ENCODE peak calls at places on chromosomes 6 and 20, in five cellular contexts. One of them, this sample, is unnamed.

GRCh38 chr20:8527998-8528397 is 395.9 kb downstream of the PLCB1 start:
- DNase-seq in OCI-LY7: peak
- DNase-seq in hypothalamus: no peak
- DNase-seq in anterior cingulate cortex: no peak
- DNase-seq in KBM-7: peak
- DNase-seq in this sample: no peak

GRCh38 chr20:45372646-45373352 is 5.3 kb downstream of the TP53TG5 start:
- DNase-seq in anterior cingulate cortex: peak
- DNase-seq in KBM-7: no peak
- DNase-seq in hypothalamus: peak
- DNase-seq in OCI-LY7: no peak
- DNase-seq in this sample: peak

GRCh38 chr6:92263864-92264263 is 1155.5 kb downstream of the EPHA7 start:
- DNase-seq in hypothalamus: no peak
- DNase-seq in anterior cingulate cortex: no peak
- DNase-seq in OCI-LY7: no peak
- DNase-seq in KBM-7: no peak
- DNase-seq in this sample: no peak

GRCh38 chr6:389143-389542 is 2.4 kb upstream of the IRF4 start:
- DNase-seq in hypothalamus: no peak
- DNase-seq in KBM-7: no peak
- DNase-seq in anterior cingulate cortex: no peak
- DNase-seq in OCI-LY7: no peak
- DNase-seq in this sample: no peak

GRCh38 chr6:77034161-77034560 is 429.1 kb downstream of the HTR1B start:
- DNase-seq in hypothalamus: no peak
- DNase-seq in anterior cingulate cortex: no peak
- DNase-seq in OCI-LY7: no peak
- DNase-seq in KBM-7: no peak
- DNase-seq in this sample: no peak

GRCh38 chr6:153790048-153790447 is 249.0 kb upstream of the OPRM1 start:
- DNase-seq in OCI-LY7: no peak
- DNase-seq in anterior cingulate cortex: no peak
- DNase-seq in KBM-7: no peak
- DNase-seq in hypothalamus: no peak
- DNase-seq in this sample: no peak

GRCh38 chr20:57795347-57795697 is 85.5 kb upstream of the PMEPA1 start:
- DNase-seq in anterior cingulate cortex: no peak
- DNase-seq in hypothalamus: no peak
- DNase-seq in KBM-7: no peak
- DNase-seq in OCI-LY7: no peak
- DNase-seq in this sample: no peak

GRCh38 chr6:7050911-7051779 is 56.6 kb upstream of the RREB1 start:
- DNase-seq in hypothalamus: no peak
- DNase-seq in OCI-LY7: no peak
- DNase-seq in KBM-7: peak
- DNase-seq in anterior cingulate cortex: peak
- DNase-seq in this sample: no peak

GRCh38 chr6:151056230-151056907 is 183.4 kb upstream of the AKAP12 start:
- DNase-seq in KBM-7: no peak
- DNase-seq in hypothalamus: no peak
- DNase-seq in anterior cingulate cortex: no peak
- DNase-seq in OCI-LY7: no peak
- DNase-seq in this sample: no peak

GRCh38 chr6:106347219-106347618 is 13.3 kb upstream of the CRYBG1 start:
- DNase-seq in anterior cingulate cortex: no peak
- DNase-seq in KBM-7: no peak
- DNase-seq in OCI-LY7: no peak
- DNase-seq in hypothalamus: no peak
- DNase-seq in this sample: no peak

GRCh38 chr20:63858393-63859165 is 2.7 kb upstream of the ABHD16B start:
- DNase-seq in anterior cingulate cortex: no peak
- DNase-seq in OCI-LY7: peak
- DNase-seq in hypothalamus: no peak
- DNase-seq in KBM-7: peak
- DNase-seq in this sample: no peak

GRCh38 chr20:34515484-34516037 is 661 bp upstream of the DYNLRB1 start:
- DNase-seq in anterior cingulate cortex: peak
- DNase-seq in KBM-7: peak
- DNase-seq in hypothalamus: peak
- DNase-seq in OCI-LY7: peak
- DNase-seq in this sample: peak

GRCh38 chr20:5481872-5482271 is 165.1 kb upstream of the PROKR2 start:
- DNase-seq in OCI-LY7: no peak
- DNase-seq in hypothalamus: no peak
- DNase-seq in KBM-7: no peak
- DNase-seq in anterior cingulate cortex: no peak
- DNase-seq in this sample: no peak

GRCh38 chr6:138844203-138844602 is 48.3 kb downstream of the ECT2L start:
- DNase-seq in OCI-LY7: no peak
- DNase-seq in KBM-7: no peak
- DNase-seq in hypothalamus: peak
- DNase-seq in anterior cingulate cortex: peak
- DNase-seq in this sample: no peak

GRCh38 chr6:339480-339879 is 47.2 kb downstream of the DUSP22 start:
- DNase-seq in OCI-LY7: no peak
- DNase-seq in hypothalamus: no peak
- DNase-seq in anterior cingulate cortex: no peak
- DNase-seq in KBM-7: peak
- DNase-seq in this sample: no peak

This sample was measured in amygdala.